ENCODE peak calls at places on chromosomes 4 and X, in four cellular contexts. One of them, this sample, is unnamed.

GRCh38 chrX:46805270-46805669 is 31.6 kb upstream of the RP2 start:
- DNase-seq in breast epithelium: no peak
- DNase-seq in uterus: no peak
- DNase-seq in sigmoid colon: no peak
- DNase-seq in this sample: no peak

GRCh38 chr4:13888112-13888511 is 260.6 kb upstream of the BOD1L1 start:
- DNase-seq in breast epithelium: no peak
- DNase-seq in uterus: no peak
- DNase-seq in sigmoid colon: no peak
- DNase-seq in this sample: no peak

GRCh38 chrX:10015711-10016515 is 48.8 kb downstream of the CLDN34 start:
- DNase-seq in breast epithelium: peak; percentile 20
- DNase-seq in uterus: peak; percentile 33
- DNase-seq in sigmoid colon: peak; percentile 75
- DNase-seq in this sample: no peak

GRCh38 chrX:39928704-39929439 is 168.9 kb downstream of the BCOR start:
- DNase-seq in uterus: no peak
- DNase-seq in sigmoid colon: no peak
- DNase-seq in breast epithelium: no peak
- DNase-seq in this sample: no peak

GRCh38 chr4:63607186-63607872 is 801.9 kb downstream of the TECRL start:
- DNase-seq in uterus: no peak
- DNase-seq in breast epithelium: no peak
- DNase-seq in sigmoid colon: no peak
- DNase-seq in this sample: no peak

GRCh38 chrX:15854080-15854655 is 445 bp downstream of the AP1S2 start:
- DNase-seq in sigmoid colon: peak; percentile 76
- DNase-seq in breast epithelium: peak; percentile 24
- DNase-seq in uterus: peak; percentile 55
- DNase-seq in this sample: peak; percentile 91

GRCh38 chrX:120244735-120245498 is 5.7 kb upstream of the ZBTB33 start:
- DNase-seq in breast epithelium: peak; percentile 72
- DNase-seq in sigmoid colon: peak; percentile 91
- DNase-seq in uterus: peak; percentile 78
- DNase-seq in this sample: peak; percentile 94

GRCh38 chrX:124151195-124151594 is 181.3 kb upstream of the TEX13D start:
- DNase-seq in sigmoid colon: no peak
- DNase-seq in breast epithelium: no peak
- DNase-seq in uterus: no peak
- DNase-seq in this sample: no peak

GRCh38 chr4:24736066-24736465 is 59.3 kb upstream of the SOD3 start:
- DNase-seq in breast epithelium: no peak
- DNase-seq in uterus: no peak
- DNase-seq in sigmoid colon: no peak
- DNase-seq in this sample: no peak

DNA sequence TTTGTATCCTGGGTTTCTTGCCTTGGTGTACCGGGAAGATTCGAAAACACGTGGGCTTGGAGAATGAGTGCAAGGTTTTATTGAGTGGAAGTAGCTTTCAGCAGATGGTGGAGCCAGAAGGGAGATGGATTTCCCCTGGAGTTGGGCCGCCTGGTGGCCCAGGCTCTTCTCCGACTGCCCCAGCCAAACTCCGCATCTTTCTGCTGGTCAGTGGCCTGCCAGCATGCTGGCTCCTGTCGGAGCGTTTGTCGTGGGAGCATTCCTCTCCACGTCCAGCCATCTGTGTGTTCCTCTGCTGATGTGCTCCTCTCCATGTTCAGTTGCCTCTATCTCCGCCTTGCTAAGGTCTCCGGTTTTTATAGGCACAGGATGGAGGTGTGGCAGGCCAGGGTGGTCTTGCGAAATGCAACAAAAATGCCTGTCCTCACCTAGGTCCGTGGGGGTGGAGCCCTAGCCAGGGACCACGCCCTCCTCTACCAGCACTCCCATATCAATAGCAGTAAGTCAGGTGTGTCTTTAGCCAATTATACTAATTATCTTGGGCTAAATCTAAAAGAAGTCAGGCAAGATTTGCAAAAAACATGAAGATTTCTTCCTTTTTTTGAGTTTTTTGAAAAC is 745.8 kb upstream of the AMOT start:
- DNase-seq in breast epithelium: no peak
- DNase-seq in sigmoid colon: no peak
- DNase-seq in uterus: no peak
- DNase-seq in this sample: no peak
- H3K4me3 ChIP-seq in breast epithelium: no peak overlapping the region
- H3K4me3 ChIP-seq in sigmoid colon: no peak overlapping the region
- H3K4me3 ChIP-seq in uterus: no peak overlapping the region
- H3K4me3 ChIP-seq in this sample: no peak overlapping the region

GRCh38 chr4:4426511-4427477 is 39.9 kb downstream of the NSG1 start:
- DNase-seq in sigmoid colon: peak; percentile 51
- DNase-seq in uterus: no peak
- DNase-seq in breast epithelium: no peak
- DNase-seq in this sample: no peak
- TF ChIP-seq CTCF in sigmoid colon: no peak
- TF ChIP-seq CTCF in uterus: no peak
- TF ChIP-seq CTCF in breast epithelium: no peak
- TF ChIP-seq CTCF in this sample: no peak

GRCh38 chrX:87663421-87663820 is 145.8 kb downstream of the KLHL4 start:
- DNase-seq in uterus: no peak
- DNase-seq in breast epithelium: no peak
- DNase-seq in sigmoid colon: no peak
- DNase-seq in this sample: no peak
- TF ChIP-seq POLR2A in uterus: no peak
- TF ChIP-seq POLR2A in breast epithelium: no peak
- TF ChIP-seq POLR2A in sigmoid colon: no peak
- TF ChIP-seq POLR2A in this sample: no peak

GRCh38 chrX:27890611-27891010 is 82.8 kb downstream of the MAGEB10 start:
- DNase-seq in uterus: no peak
- DNase-seq in sigmoid colon: no peak
- DNase-seq in breast epithelium: no peak
- DNase-seq in this sample: no peak
- H3K4me3 ChIP-seq in uterus: no peak overlapping the region
- H3K4me3 ChIP-seq in sigmoid colon: no peak overlapping the region
- H3K4me3 ChIP-seq in breast epithelium: no peak overlapping the region
- H3K4me3 ChIP-seq in this sample: no peak overlapping the region

DNA sequence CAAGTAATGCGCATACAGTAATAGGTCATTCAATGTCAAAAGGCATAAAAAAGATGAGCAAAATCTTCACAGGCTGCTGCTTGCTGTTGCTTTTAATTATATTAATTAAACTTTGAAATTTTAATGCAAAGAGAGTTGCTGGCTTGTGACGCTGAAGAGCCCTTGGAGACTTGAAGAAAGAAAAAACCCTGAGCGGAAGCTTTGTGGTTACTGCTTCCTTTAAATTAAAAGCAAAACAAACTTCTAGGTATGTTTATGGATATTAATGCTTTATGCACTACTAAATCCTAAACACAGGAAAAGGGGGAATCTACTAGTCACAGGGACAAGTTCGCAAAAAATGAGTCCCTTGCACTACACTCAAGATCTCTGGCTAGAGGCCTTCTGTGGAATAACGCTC is 166.7 kb downstream of the ANTXR2 start:
- DNase-seq in breast epithelium: no peak
- DNase-seq in uterus: no peak
- DNase-seq in sigmoid colon: no peak
- DNase-seq in this sample: no peak
- TF ChIP-seq CTCF in breast epithelium: no peak
- TF ChIP-seq CTCF in uterus: no peak
- TF ChIP-seq CTCF in sigmoid colon: no peak
- TF ChIP-seq CTCF in this sample: no peak

GRCh38 chr4:152663203-152664066 is 16.4 kb downstream of the TMEM154 start:
- DNase-seq in breast epithelium: no peak
- DNase-seq in uterus: no peak
- DNase-seq in sigmoid colon: no peak
- DNase-seq in this sample: no peak
- TF ChIP-seq POLR2A in breast epithelium: no peak
- TF ChIP-seq POLR2A in uterus: no peak
- TF ChIP-seq POLR2A in sigmoid colon: no peak
- TF ChIP-seq POLR2A in this sample: no peak

DNA sequence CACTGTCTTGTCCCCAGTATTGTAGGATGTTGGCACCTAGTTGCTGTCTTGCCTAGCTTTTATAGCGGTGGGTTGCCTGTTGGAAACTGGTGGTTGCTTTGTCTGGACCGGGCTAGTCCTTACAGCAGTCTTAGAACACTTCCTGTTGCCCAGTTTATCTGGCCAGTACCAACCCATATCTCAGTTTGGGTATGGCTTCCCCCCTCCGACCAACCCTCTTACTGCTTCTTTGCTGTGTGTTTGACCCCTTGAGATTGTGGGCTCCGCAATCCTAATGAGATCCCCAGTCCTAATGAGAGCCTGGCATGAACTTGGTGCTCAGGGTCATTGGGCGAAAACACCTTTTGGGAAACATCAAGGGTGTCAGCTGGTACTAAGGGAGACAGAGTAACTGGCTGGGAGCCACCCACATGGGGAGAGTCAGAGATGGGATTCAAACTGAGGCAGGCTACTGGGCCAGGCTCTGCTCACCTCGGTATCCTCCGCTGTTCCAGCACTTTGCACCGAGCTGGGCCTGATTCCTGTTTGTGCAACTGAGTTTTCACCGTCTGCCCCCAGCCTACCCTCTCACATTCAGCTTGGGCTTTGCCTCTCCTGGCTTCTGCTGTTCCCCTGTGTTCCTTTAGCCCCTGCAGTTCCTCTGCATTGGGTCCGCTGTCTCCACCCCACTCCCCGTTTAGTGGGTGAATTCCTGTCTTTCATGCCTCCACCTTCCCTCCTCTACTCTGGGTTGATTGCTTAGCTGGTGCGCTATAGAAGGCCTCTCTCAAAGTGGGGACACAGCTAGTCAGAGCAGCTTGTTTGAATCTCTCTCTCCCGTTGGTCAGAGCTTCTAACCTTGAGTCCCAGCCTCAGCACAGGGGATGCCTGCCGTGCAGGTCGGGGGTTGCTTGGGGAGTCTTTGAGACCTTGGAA is 1.6 kb downstream of the TBC1D14 start:
- DNase-seq in sigmoid colon: peak; percentile 54
- DNase-seq in breast epithelium: no peak
- DNase-seq in uterus: no peak
- DNase-seq in this sample: peak; percentile 77
- H3K4me3 ChIP-seq in sigmoid colon: peak overlapping the region; percentile 76
- H3K4me3 ChIP-seq in breast epithelium: peak overlapping the region; percentile 88
- H3K4me3 ChIP-seq in uterus: peak overlapping the region; percentile 95
- H3K4me3 ChIP-seq in this sample: no peak overlapping the region

GRCh38 chr4:55545133-55545532 is 1.6 kb downstream of the CLOCK start:
- DNase-seq in uterus: no peak
- DNase-seq in breast epithelium: no peak
- DNase-seq in sigmoid colon: no peak
- DNase-seq in this sample: no peak

GRCh38 chr4:55545681-55546632 is 752 bp downstream of the CLOCK start:
- DNase-seq in sigmoid colon: peak; percentile 89
- DNase-seq in uterus: peak; percentile 66
- DNase-seq in breast epithelium: peak; percentile 50
- DNase-seq in this sample: peak; percentile 94

GRCh38 chr4:55547461-55547770 is 707 bp upstream of the CLOCK start:
- DNase-seq in sigmoid colon: peak; percentile 76
- DNase-seq in breast epithelium: no peak
- DNase-seq in uterus: no peak
- DNase-seq in this sample: no peak

GRCh38 chr4:55546633-55547460 is at the start of gene CLOCK:
- DNase-seq in breast epithelium: peak; percentile 62
- DNase-seq in sigmoid colon: peak; percentile 92
- DNase-seq in uterus: peak; percentile 87
- DNase-seq in this sample: peak; percentile 96

DNA sequence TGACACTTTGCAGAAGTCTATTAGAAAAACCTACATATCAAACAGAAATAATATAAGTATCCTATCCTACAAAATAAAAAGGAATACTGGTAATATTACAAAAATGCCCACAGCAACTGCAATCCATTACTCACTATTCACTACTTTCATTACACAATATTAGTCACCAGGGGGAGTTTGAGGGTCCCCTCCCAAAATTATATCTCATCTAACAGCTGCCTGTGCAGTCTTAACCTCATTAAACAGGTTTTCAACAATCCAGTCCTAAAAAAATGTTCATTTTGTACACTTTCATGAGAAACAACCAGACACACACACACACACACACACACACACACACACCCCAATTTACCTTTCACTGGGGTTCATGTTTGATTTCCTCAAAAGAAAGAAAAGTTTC is 2.9 kb downstream of the CLOCK start:
- DNase-seq in uterus: no peak
- DNase-seq in breast epithelium: no peak
- DNase-seq in sigmoid colon: no peak
- DNase-seq in this sample: no peak
- TF ChIP-seq CTCF in uterus: no peak
- TF ChIP-seq CTCF in breast epithelium: no peak
- TF ChIP-seq CTCF in sigmoid colon: no peak
- TF ChIP-seq CTCF in this sample: no peak

This sample was measured in lower leg skin.